ENCODE peak calls at places on chromosome 19, in seven cellular contexts. Z, D, Y, B, R, E and I are unnamed samples.
A peak's percentile ranks its signal among the peaks of the same experiment; 100 is the strongest.

GRCh38 chr19:14162871-14163297 is 26.5 kb upstream of the ASF1B start:
- DNase-seq in Z (no peak), D (no peak), Y (no peak), B (no peak), R (no peak), E (no peak), I (no peak)

GRCh38 chr19:1568320-1569019 is at the start of gene MEX3D:
- DNase-seq in Z (peak; percentile 83), D (no peak), Y (peak; percentile 86), B (peak; percentile 72), R (peak; percentile 81), E (peak; percentile 81), I (peak; percentile 85)

GRCh38 chr19:40247178-40247577 is 20.7 kb upstream of the CCNP start:
- DNase-seq in Z (no peak), D (no peak), Y (no peak), B (no peak), R (no peak), E (no peak), I (no peak)

GRCh38 chr19:32388393-32388724 is 17.2 kb upstream of the DPY19L3 start:
- DNase-seq in Z (no peak), D (no peak), Y (no peak), B (no peak), R (no peak), E (no peak), I (no peak)

GRCh38 chr19:28242317-28242927 is 970.5 kb downstream of the UQCRFS1 start:
- DNase-seq in Z (no peak), D (no peak), Y (no peak), B (no peak), R (no peak), E (peak; percentile 24), I (no peak)

GRCh38 chr19:28425431-28425931 is 787.5 kb downstream of the UQCRFS1 start:
- DNase-seq in Z (no peak), D (no peak), Y (no peak), B (no peak), R (no peak), E (no peak), I (no peak)

GRCh38 chr19:56538761-56539263 is at the start of gene ZFP28:
- DNase-seq in Z (peak; percentile 89), D (no peak), Y (peak; percentile 89), B (no peak), R (peak; percentile 89), E (no peak), I (no peak)

GRCh38 chr19:47713046-47714021 is at the start of gene EHD2:
- DNase-seq in Z (peak; percentile 81), D (peak; percentile 48), Y (peak; percentile 86), B (no peak), R (peak; percentile 77), E (peak; percentile 77), I (no peak)

GRCh38 chr19:18772620-18773587 is 18.2 kb downstream of the COMP start:
- DNase-seq in Z (no peak), D (no peak), Y (no peak), B (peak; percentile 72), R (no peak), E (peak; percentile 40), I (no peak)

GRCh38 chr19:2239173-2239572 is 2.5 kb downstream of the SF3A2 start:
- DNase-seq in Z (no peak), D (no peak), Y (no peak), B (no peak), R (no peak), E (no peak), I (no peak)

GRCh38 chr19:15091918-15092753 is 10.1 kb downstream of the OR1I1 start:
- DNase-seq in Z (no peak), D (peak; percentile 39), Y (peak; percentile 15), B (peak; percentile 89), R (no peak), E (peak; percentile 73), I (peak; percentile 16)

GRCh38 chr19:18831524-18832330 is at the start of gene UPF1:
- DNase-seq in Z (peak; percentile 96), D (peak; percentile 65), Y (peak; percentile 98), B (peak; percentile 96), R (peak; percentile 95), E (peak; percentile 94), I (peak; percentile 96)

GRCh38 chr19:28454083-28454482 is 758.9 kb downstream of the UQCRFS1 start:
- DNase-seq in Z (no peak), D (no peak), Y (no peak), B (no peak), R (no peak), E (no peak), I (no peak)

GRCh38 chr19:19459707-19460251 is 54.3 kb downstream of the GATAD2A start:
- DNase-seq in Z (peak; percentile 57), D (no peak), Y (no peak), B (peak; percentile 79), R (peak; percentile 46), E (no peak), I (peak; percentile 61)

GRCh38 chr19:3448616-3449334 is 31.6 kb downstream of the SMIM24 start:
- DNase-seq in Z (no peak), D (no peak), Y (no peak), B (no peak), R (no peak), E (no peak), I (no peak)

GRCh38 chr19:35996777-35997176 is 1.8 kb downstream of the SDHAF1 start:
- DNase-seq in Z (no peak), D (no peak), Y (no peak), B (no peak), R (no peak), E (no peak), I (no peak)
- TF ChIP-seq CTCF in Z (no peak), D (no peak), Y (no peak), B (no peak), R (no peak), E (no peak), I (no peak)

DNA sequence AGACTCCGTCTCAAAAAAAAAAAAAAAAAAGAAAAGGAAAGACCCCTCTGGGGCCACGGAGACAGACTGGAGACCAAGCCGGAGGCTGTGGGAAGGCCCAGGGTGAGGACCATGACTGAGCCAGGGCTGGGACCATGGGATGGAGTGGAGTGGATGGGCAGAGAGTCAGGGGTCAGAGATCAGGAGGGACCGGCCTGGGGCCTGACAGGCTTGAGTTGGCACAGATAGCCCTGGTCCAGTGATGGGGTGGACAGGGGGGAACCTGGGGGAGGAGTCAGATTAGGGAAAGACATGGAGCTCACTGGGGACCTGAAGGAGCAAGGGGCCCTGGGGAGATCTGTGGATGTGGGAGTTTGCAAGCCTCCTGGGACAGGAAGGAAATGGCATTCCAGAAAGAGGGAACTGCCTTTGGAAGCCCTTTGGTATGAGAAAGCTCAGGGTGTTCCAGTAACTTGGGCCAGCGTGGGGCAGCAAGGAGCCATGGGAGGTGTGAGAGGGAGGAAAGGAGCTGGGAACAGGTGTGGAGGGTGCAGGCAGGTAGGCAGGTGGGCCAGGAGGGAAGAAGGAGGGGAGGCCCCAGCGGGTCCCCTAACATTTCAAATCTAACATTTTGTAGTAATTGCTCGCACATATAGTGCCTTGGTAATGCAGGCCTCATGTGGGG is 6.3 kb upstream of the RPL13A start:
- DNase-seq in Z (no peak), D (no peak), Y (no peak), B (no peak), R (no peak), E (no peak), I (no peak)
- H3K27ac ChIP-seq in Z (no peak overlapping the region), D (no peak overlapping the region), Y (no peak overlapping the region), B (no peak overlapping the region), R (no peak overlapping the region), E (no peak overlapping the region), I (peak overlapping the region; percentile 35)

DNA sequence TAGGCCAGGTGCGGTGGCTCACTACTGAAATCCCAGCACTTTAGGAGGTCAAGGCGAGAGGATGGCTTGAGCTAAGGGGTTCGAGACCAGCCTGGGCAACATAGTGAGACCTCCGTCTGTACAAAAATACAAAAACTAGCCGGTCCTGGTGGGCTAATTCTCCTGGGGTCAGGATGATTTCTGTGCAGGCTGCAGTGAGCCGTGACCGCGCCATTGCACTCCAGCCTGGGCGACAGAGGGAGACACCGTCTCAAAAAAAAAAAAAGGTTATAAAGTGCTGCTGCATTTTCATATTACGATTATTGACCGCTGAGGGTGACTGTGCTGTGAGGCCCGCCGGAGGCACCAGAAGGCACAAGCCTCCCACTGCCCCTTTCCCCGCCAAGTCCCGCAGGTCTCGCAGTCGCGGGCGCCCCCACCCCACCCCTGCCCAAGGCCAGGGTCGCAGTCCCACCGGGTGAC is 477 bp upstream of the PLEKHF1 start:
- DNase-seq in Z (no peak), D (no peak), Y (no peak), B (no peak), R (no peak), E (no peak), I (no peak)
- TF ChIP-seq CTCF in Z (no peak), D (no peak), Y (no peak), B (no peak), R (peak; percentile 45), E (no peak), I (peak; percentile 55)

GRCh38 chr19:5351731-5352228 is 11.2 kb upstream of the PTPRS start:
- DNase-seq in Z (no peak), D (no peak), Y (no peak), B (no peak), R (no peak), E (no peak), I (no peak)
- H3K27ac ChIP-seq in Z (no peak overlapping the region), D (no peak overlapping the region), Y (no peak overlapping the region), B (no peak overlapping the region), R (no peak overlapping the region), E (no peak overlapping the region), I (no peak overlapping the region)

DNA sequence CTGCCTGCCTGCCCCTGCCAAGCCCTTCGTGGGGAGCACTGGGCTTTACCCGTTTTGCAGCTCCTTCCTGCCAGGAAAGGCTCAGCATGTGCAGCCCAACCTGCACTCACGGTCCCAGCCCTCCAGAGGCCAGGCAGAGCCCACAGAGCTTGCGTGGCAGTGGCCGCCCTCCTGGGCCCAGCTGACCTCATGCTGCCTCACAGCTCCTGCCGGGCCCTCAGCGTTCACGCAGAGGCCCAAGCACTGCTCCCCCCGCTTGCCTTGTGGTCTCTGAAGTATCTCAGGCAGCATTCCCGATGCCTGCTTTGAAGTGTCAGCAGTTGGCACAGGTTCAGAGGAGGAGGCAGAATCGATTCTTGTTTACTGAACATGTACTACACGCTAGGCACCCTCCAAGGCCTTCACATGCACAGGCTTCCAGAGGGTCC is 32.5 kb downstream of the CAPN12 start:
- DNase-seq in Z (peak; percentile 55), D (peak; percentile 86), Y (peak; percentile 60), B (no peak), R (no peak), E (no peak), I (no peak)
- TF ChIP-seq CTCF in Z (no peak), D (peak; percentile 30), Y (no peak), B (no peak), R (no peak), E (no peak), I (no peak)

GRCh38 chr19:13118424-13119193 is 545 bp downstream of the NACC1 start:
- DNase-seq in Z (peak; percentile 64), D (no peak), Y (peak; percentile 45), B (peak; percentile 66), R (peak; percentile 43), E (peak; percentile 60), I (no peak)
- H3K27ac ChIP-seq in Z (peak overlapping the region; percentile 67), D (peak overlapping the region; percentile 61), Y (no peak overlapping the region), B (peak overlapping the region; percentile 65), R (peak overlapping the region; percentile 69), E (no peak overlapping the region), I (no peak overlapping the region)